ENCODE peak calls at places on chromosomes 3 and 15, in nine cellular contexts. One of them, this sample, is unnamed.

GRCh38 chr3:14319654-14320182 is 82.7 kb upstream of the SLC6A6 start:
- DNase-seq in HTR-8/SVneo: peak; percentile 82
- DNase-seq in astrocyte of the spinal cord: peak; percentile 46
- DNase-seq in activated naive CD8-positive, alpha-beta T cell treated with anti-CD3 and anti-CD28 coated beads, Interleukin-2, amount 50 U/mL, for 24 hours: peak; percentile 14
- DNase-seq in NAMALWA: peak; percentile 95
- DNase-seq in NCI-H2029: peak; percentile 84
- DNase-seq in NCI-H1105 treated with DMSO at 0.1 percent for 48 hours: no peak
- DNase-seq in Calu3: peak; percentile 78
- DNase-seq in esophagus muscularis mucosa: no peak
- DNase-seq in this sample: peak; percentile 83

GRCh38 chr3:4410174-4410573 is 56.9 kb downstream of the SUMF1 start:
- DNase-seq in HTR-8/SVneo: no peak
- DNase-seq in astrocyte of the spinal cord: no peak
- DNase-seq in activated naive CD8-positive, alpha-beta T cell treated with anti-CD3 and anti-CD28 coated beads, Interleukin-2, amount 50 U/mL, for 24 hours: no peak
- DNase-seq in NAMALWA: no peak
- DNase-seq in NCI-H2029: no peak
- DNase-seq in NCI-H1105 treated with DMSO at 0.1 percent for 48 hours: no peak
- DNase-seq in Calu3: no peak
- DNase-seq in esophagus muscularis mucosa: no peak
- DNase-seq in this sample: no peak

GRCh38 chr3:72549819-72550581 is 298.2 kb downstream of the SHQ1 start:
- DNase-seq in HTR-8/SVneo: no peak
- DNase-seq in astrocyte of the spinal cord: no peak
- DNase-seq in activated naive CD8-positive, alpha-beta T cell treated with anti-CD3 and anti-CD28 coated beads, Interleukin-2, amount 50 U/mL, for 24 hours: peak; percentile 5
- DNase-seq in NAMALWA: no peak
- DNase-seq in NCI-H2029: peak; percentile 6
- DNase-seq in NCI-H1105 treated with DMSO at 0.1 percent for 48 hours: no peak
- DNase-seq in Calu3: peak; percentile 12
- DNase-seq in esophagus muscularis mucosa: no peak
- DNase-seq in this sample: no peak

GRCh38 chr3:141233457-141234161 is 2.0 kb downstream of the PXYLP1 start:
- DNase-seq in HTR-8/SVneo: no peak
- DNase-seq in astrocyte of the spinal cord: no peak
- DNase-seq in activated naive CD8-positive, alpha-beta T cell treated with anti-CD3 and anti-CD28 coated beads, Interleukin-2, amount 50 U/mL, for 24 hours: no peak
- DNase-seq in NAMALWA: no peak
- DNase-seq in NCI-H2029: no peak
- DNase-seq in NCI-H1105 treated with DMSO at 0.1 percent for 48 hours: peak; percentile 24
- DNase-seq in Calu3: no peak
- DNase-seq in esophagus muscularis mucosa: peak; percentile 57
- DNase-seq in this sample: no peak

GRCh38 chr3:124486324-124486723 is 243.9 kb upstream of the UMPS start:
- DNase-seq in HTR-8/SVneo: no peak
- DNase-seq in astrocyte of the spinal cord: no peak
- DNase-seq in activated naive CD8-positive, alpha-beta T cell treated with anti-CD3 and anti-CD28 coated beads, Interleukin-2, amount 50 U/mL, for 24 hours: no peak
- DNase-seq in NAMALWA: no peak
- DNase-seq in NCI-H2029: no peak
- DNase-seq in NCI-H1105 treated with DMSO at 0.1 percent for 48 hours: no peak
- DNase-seq in Calu3: no peak
- DNase-seq in esophagus muscularis mucosa: peak; percentile 45
- DNase-seq in this sample: no peak

GRCh38 chr3:122513386-122514122 is 1.2 kb downstream of the KPNA1 start:
- DNase-seq in HTR-8/SVneo: no peak
- DNase-seq in astrocyte of the spinal cord: no peak
- DNase-seq in activated naive CD8-positive, alpha-beta T cell treated with anti-CD3 and anti-CD28 coated beads, Interleukin-2, amount 50 U/mL, for 24 hours: no peak
- DNase-seq in NAMALWA: no peak
- DNase-seq in NCI-H2029: no peak
- DNase-seq in NCI-H1105 treated with DMSO at 0.1 percent for 48 hours: no peak
- DNase-seq in Calu3: no peak
- DNase-seq in esophagus muscularis mucosa: no peak
- DNase-seq in this sample: no peak

GRCh38 chr3:14513566-14514322 is 26.4 kb downstream of the GRIP2 start:
- DNase-seq in HTR-8/SVneo: no peak
- DNase-seq in astrocyte of the spinal cord: no peak
- DNase-seq in activated naive CD8-positive, alpha-beta T cell treated with anti-CD3 and anti-CD28 coated beads, Interleukin-2, amount 50 U/mL, for 24 hours: no peak
- DNase-seq in NAMALWA: no peak
- DNase-seq in NCI-H2029: no peak
- DNase-seq in NCI-H1105 treated with DMSO at 0.1 percent for 48 hours: no peak
- DNase-seq in Calu3: no peak
- DNase-seq in esophagus muscularis mucosa: no peak
- DNase-seq in this sample: no peak

GRCh38 chr3:146903927-146904326 is 298.8 kb upstream of the PLSCR5 start:
- DNase-seq in HTR-8/SVneo: no peak
- DNase-seq in astrocyte of the spinal cord: peak; percentile 15
- DNase-seq in activated naive CD8-positive, alpha-beta T cell treated with anti-CD3 and anti-CD28 coated beads, Interleukin-2, amount 50 U/mL, for 24 hours: no peak
- DNase-seq in NAMALWA: no peak
- DNase-seq in NCI-H2029: no peak
- DNase-seq in NCI-H1105 treated with DMSO at 0.1 percent for 48 hours: peak; percentile 77
- DNase-seq in Calu3: no peak
- DNase-seq in esophagus muscularis mucosa: no peak
- DNase-seq in this sample: no peak

GRCh38 chr3:17935217-17935616 is 192.8 kb upstream of the TBC1D5 start:
- DNase-seq in HTR-8/SVneo: no peak
- DNase-seq in astrocyte of the spinal cord: no peak
- DNase-seq in activated naive CD8-positive, alpha-beta T cell treated with anti-CD3 and anti-CD28 coated beads, Interleukin-2, amount 50 U/mL, for 24 hours: no peak
- DNase-seq in NAMALWA: no peak
- DNase-seq in NCI-H2029: no peak
- DNase-seq in NCI-H1105 treated with DMSO at 0.1 percent for 48 hours: peak; percentile 95
- DNase-seq in Calu3: no peak
- DNase-seq in esophagus muscularis mucosa: no peak
- DNase-seq in this sample: no peak

GRCh38 chr3:15086263-15086662 is 12.7 kb downstream of the RBSN start:
- DNase-seq in HTR-8/SVneo: no peak
- DNase-seq in astrocyte of the spinal cord: no peak
- DNase-seq in activated naive CD8-positive, alpha-beta T cell treated with anti-CD3 and anti-CD28 coated beads, Interleukin-2, amount 50 U/mL, for 24 hours: no peak
- DNase-seq in NAMALWA: no peak
- DNase-seq in NCI-H2029: no peak
- DNase-seq in NCI-H1105 treated with DMSO at 0.1 percent for 48 hours: no peak
- DNase-seq in Calu3: no peak
- DNase-seq in esophagus muscularis mucosa: no peak
- DNase-seq in this sample: no peak

GRCh38 chr15:37109151-37109912 is 9.0 kb upstream of the MEIS2 start:
- DNase-seq in HTR-8/SVneo: no peak
- DNase-seq in astrocyte of the spinal cord: no peak
- DNase-seq in activated naive CD8-positive, alpha-beta T cell treated with anti-CD3 and anti-CD28 coated beads, Interleukin-2, amount 50 U/mL, for 24 hours: no peak
- DNase-seq in NAMALWA: no peak
- DNase-seq in NCI-H2029: no peak
- DNase-seq in NCI-H1105 treated with DMSO at 0.1 percent for 48 hours: peak; percentile 39
- DNase-seq in Calu3: no peak
- DNase-seq in esophagus muscularis mucosa: no peak
- DNase-seq in this sample: no peak

GRCh38 chr3:32401141-32401540 is 9.5 kb downstream of the CMTM7 start:
- DNase-seq in HTR-8/SVneo: no peak
- DNase-seq in astrocyte of the spinal cord: no peak
- DNase-seq in activated naive CD8-positive, alpha-beta T cell treated with anti-CD3 and anti-CD28 coated beads, Interleukin-2, amount 50 U/mL, for 24 hours: no peak
- DNase-seq in NAMALWA: no peak
- DNase-seq in NCI-H2029: no peak
- DNase-seq in NCI-H1105 treated with DMSO at 0.1 percent for 48 hours: no peak
- DNase-seq in Calu3: no peak
- DNase-seq in esophagus muscularis mucosa: no peak
- DNase-seq in this sample: no peak

GRCh38 chr3:196055683-196056270 is 26.1 kb downstream of the TFRC start:
- DNase-seq in HTR-8/SVneo: no peak
- DNase-seq in astrocyte of the spinal cord: no peak
- DNase-seq in activated naive CD8-positive, alpha-beta T cell treated with anti-CD3 and anti-CD28 coated beads, Interleukin-2, amount 50 U/mL, for 24 hours: no peak
- DNase-seq in NAMALWA: no peak
- DNase-seq in NCI-H2029: no peak
- DNase-seq in NCI-H1105 treated with DMSO at 0.1 percent for 48 hours: no peak
- DNase-seq in Calu3: no peak
- DNase-seq in esophagus muscularis mucosa: no peak
- DNase-seq in this sample: peak; percentile 8

GRCh38 chr3:127233371-127233770 is 40.4 kb downstream of the PRR23E start:
- DNase-seq in HTR-8/SVneo: peak; percentile 25
- DNase-seq in astrocyte of the spinal cord: no peak
- DNase-seq in activated naive CD8-positive, alpha-beta T cell treated with anti-CD3 and anti-CD28 coated beads, Interleukin-2, amount 50 U/mL, for 24 hours: no peak
- DNase-seq in NAMALWA: peak; percentile 21
- DNase-seq in NCI-H2029: no peak
- DNase-seq in NCI-H1105 treated with DMSO at 0.1 percent for 48 hours: no peak
- DNase-seq in Calu3: peak; percentile 44
- DNase-seq in esophagus muscularis mucosa: no peak
- DNase-seq in this sample: no peak

GRCh38 chr3:191961036-191961435 is 500.1 kb downstream of the PYDC2 start:
- DNase-seq in HTR-8/SVneo: no peak
- DNase-seq in astrocyte of the spinal cord: no peak
- DNase-seq in activated naive CD8-positive, alpha-beta T cell treated with anti-CD3 and anti-CD28 coated beads, Interleukin-2, amount 50 U/mL, for 24 hours: no peak
- DNase-seq in NAMALWA: no peak
- DNase-seq in NCI-H2029: no peak
- DNase-seq in NCI-H1105 treated with DMSO at 0.1 percent for 48 hours: no peak
- DNase-seq in Calu3: no peak
- DNase-seq in esophagus muscularis mucosa: no peak
- DNase-seq in this sample: no peak

GRCh38 chr3:100761211-100761921 is 52.1 kb downstream of the TFG start:
- DNase-seq in HTR-8/SVneo: peak; percentile 4
- DNase-seq in astrocyte of the spinal cord: no peak
- DNase-seq in activated naive CD8-positive, alpha-beta T cell treated with anti-CD3 and anti-CD28 coated beads, Interleukin-2, amount 50 U/mL, for 24 hours: no peak
- DNase-seq in NAMALWA: peak; percentile 60
- DNase-seq in NCI-H2029: no peak
- DNase-seq in NCI-H1105 treated with DMSO at 0.1 percent for 48 hours: no peak
- DNase-seq in Calu3: peak; percentile 47
- DNase-seq in esophagus muscularis mucosa: no peak
- DNase-seq in this sample: peak; percentile 21

GRCh38 chr3:30231277-30232141 is 374.9 kb upstream of the TGFBR2 start:
- DNase-seq in HTR-8/SVneo: no peak
- DNase-seq in astrocyte of the spinal cord: peak; percentile 41
- DNase-seq in activated naive CD8-positive, alpha-beta T cell treated with anti-CD3 and anti-CD28 coated beads, Interleukin-2, amount 50 U/mL, for 24 hours: no peak
- DNase-seq in NAMALWA: no peak
- DNase-seq in NCI-H2029: peak; percentile 58
- DNase-seq in NCI-H1105 treated with DMSO at 0.1 percent for 48 hours: no peak
- DNase-seq in Calu3: no peak
- DNase-seq in esophagus muscularis mucosa: no peak
- DNase-seq in this sample: no peak

GRCh38 chr3:153599685-153600084 is 437.7 kb downstream of the RAP2B start:
- DNase-seq in HTR-8/SVneo: peak; percentile 2
- DNase-seq in astrocyte of the spinal cord: peak; percentile 95
- DNase-seq in activated naive CD8-positive, alpha-beta T cell treated with anti-CD3 and anti-CD28 coated beads, Interleukin-2, amount 50 U/mL, for 24 hours: no peak
- DNase-seq in NAMALWA: no peak
- DNase-seq in NCI-H2029: no peak
- DNase-seq in NCI-H1105 treated with DMSO at 0.1 percent for 48 hours: no peak
- DNase-seq in Calu3: peak; percentile 86
- DNase-seq in esophagus muscularis mucosa: no peak
- DNase-seq in this sample: no peak

GRCh38 chr15:81294501-81294850 is 29.5 kb downstream of the STARD5 start:
- DNase-seq in HTR-8/SVneo: no peak
- DNase-seq in astrocyte of the spinal cord: no peak
- DNase-seq in activated naive CD8-positive, alpha-beta T cell treated with anti-CD3 and anti-CD28 coated beads, Interleukin-2, amount 50 U/mL, for 24 hours: peak; percentile 47
- DNase-seq in NAMALWA: no peak
- DNase-seq in NCI-H2029: no peak
- DNase-seq in NCI-H1105 treated with DMSO at 0.1 percent for 48 hours: no peak
- DNase-seq in Calu3: no peak
- DNase-seq in esophagus muscularis mucosa: no peak
- DNase-seq in this sample: no peak

GRCh38 chr15:54839379-54839778 is 357.4 kb downstream of the RSL24D1 start:
- DNase-seq in HTR-8/SVneo: no peak
- DNase-seq in astrocyte of the spinal cord: no peak
- DNase-seq in activated naive CD8-positive, alpha-beta T cell treated with anti-CD3 and anti-CD28 coated beads, Interleukin-2, amount 50 U/mL, for 24 hours: no peak
- DNase-seq in NAMALWA: no peak
- DNase-seq in NCI-H2029: no peak
- DNase-seq in NCI-H1105 treated with DMSO at 0.1 percent for 48 hours: peak; percentile 5
- DNase-seq in Calu3: no peak
- DNase-seq in esophagus muscularis mucosa: no peak
- DNase-seq in this sample: no peak

GRCh38 chr3:170470063-170471006 is 51.7 kb downstream of the CLDN11 start:
- DNase-seq in HTR-8/SVneo: no peak
- DNase-seq in astrocyte of the spinal cord: peak; percentile 65
- DNase-seq in activated naive CD8-positive, alpha-beta T cell treated with anti-CD3 and anti-CD28 coated beads, Interleukin-2, amount 50 U/mL, for 24 hours: no peak
- DNase-seq in NAMALWA: no peak
- DNase-seq in NCI-H2029: no peak
- DNase-seq in NCI-H1105 treated with DMSO at 0.1 percent for 48 hours: no peak
- DNase-seq in Calu3: no peak
- DNase-seq in esophagus muscularis mucosa: no peak
- DNase-seq in this sample: peak; percentile 21

GRCh38 chr3:187770224-187770623 is 25.0 kb upstream of the BCL6 start:
- DNase-seq in HTR-8/SVneo: no peak
- DNase-seq in astrocyte of the spinal cord: no peak
- DNase-seq in activated naive CD8-positive, alpha-beta T cell treated with anti-CD3 and anti-CD28 coated beads, Interleukin-2, amount 50 U/mL, for 24 hours: no peak
- DNase-seq in NAMALWA: peak; percentile 44
- DNase-seq in NCI-H2029: no peak
- DNase-seq in NCI-H1105 treated with DMSO at 0.1 percent for 48 hours: peak; percentile 78
- DNase-seq in Calu3: no peak
- DNase-seq in esophagus muscularis mucosa: no peak
- DNase-seq in this sample: no peak

GRCh38 chr3:168053115-168053514 is 42.6 kb downstream of the GOLIM4 start:
- DNase-seq in HTR-8/SVneo: no peak
- DNase-seq in astrocyte of the spinal cord: no peak
- DNase-seq in activated naive CD8-positive, alpha-beta T cell treated with anti-CD3 and anti-CD28 coated beads, Interleukin-2, amount 50 U/mL, for 24 hours: no peak
- DNase-seq in NAMALWA: peak; percentile 30
- DNase-seq in NCI-H2029: no peak
- DNase-seq in NCI-H1105 treated with DMSO at 0.1 percent for 48 hours: no peak
- DNase-seq in Calu3: no peak
- DNase-seq in esophagus muscularis mucosa: no peak
- DNase-seq in this sample: no peak

GRCh38 chr15:69576035-69576526 is 123.5 kb downstream of the RPLP1 start:
- DNase-seq in HTR-8/SVneo: peak; percentile 71
- DNase-seq in astrocyte of the spinal cord: no peak
- DNase-seq in activated naive CD8-positive, alpha-beta T cell treated with anti-CD3 and anti-CD28 coated beads, Interleukin-2, amount 50 U/mL, for 24 hours: peak; percentile 75
- DNase-seq in NAMALWA: peak; percentile 52
- DNase-seq in NCI-H2029: peak; percentile 30
- DNase-seq in NCI-H1105 treated with DMSO at 0.1 percent for 48 hours: peak; percentile 60
- DNase-seq in Calu3: peak; percentile 88
- DNase-seq in esophagus muscularis mucosa: no peak
- DNase-seq in this sample: peak; percentile 68

GRCh38 chr3:54756330-54756731 is 171.5 kb downstream of the LRTM1 start:
- DNase-seq in HTR-8/SVneo: peak; percentile 53
- DNase-seq in astrocyte of the spinal cord: peak; percentile 69
- DNase-seq in activated naive CD8-positive, alpha-beta T cell treated with anti-CD3 and anti-CD28 coated beads, Interleukin-2, amount 50 U/mL, for 24 hours: no peak
- DNase-seq in NAMALWA: no peak
- DNase-seq in NCI-H2029: no peak
- DNase-seq in NCI-H1105 treated with DMSO at 0.1 percent for 48 hours: no peak
- DNase-seq in Calu3: no peak
- DNase-seq in esophagus muscularis mucosa: no peak
- DNase-seq in this sample: no peak

GRCh38 chr3:143280984-143281383 is 161.4 kb downstream of the CHST2 start:
- DNase-seq in HTR-8/SVneo: no peak
- DNase-seq in astrocyte of the spinal cord: no peak
- DNase-seq in activated naive CD8-positive, alpha-beta T cell treated with anti-CD3 and anti-CD28 coated beads, Interleukin-2, amount 50 U/mL, for 24 hours: no peak
- DNase-seq in NAMALWA: no peak
- DNase-seq in NCI-H2029: no peak
- DNase-seq in NCI-H1105 treated with DMSO at 0.1 percent for 48 hours: no peak
- DNase-seq in Calu3: no peak
- DNase-seq in esophagus muscularis mucosa: no peak
- DNase-seq in this sample: no peak